ENCODE peak calls at places on chromosomes 12 and 14, in nine cellular contexts. H is endothelial cell of umbilical vein, J is sigmoid colon, D is esophagus muscularis mucosa, I is transverse colon, T is HCT116, A is breast epithelium, L is body of pancreas, U is vagina. P is an unnamed sample.

GRCh38 chr12:59651230-59651920 is 55.5 kb downstream of the SLC16A7 start:
- DNase-seq in D (no peak), A (no peak), J (no peak), L (no peak), H (peak; percentile 51), T (no peak), U (no peak), I (no peak), P (peak; percentile 25)

GRCh38 chr12:95922231-95922630 is 20.2 kb downstream of the CCDC38 start:
- DNase-seq in D (no peak), L (no peak), T (no peak), U (no peak), J (no peak), I (no peak), H (no peak), A (no peak), P (peak; percentile 33)

GRCh38 chr12:117363263-117363662 is 1.8 kb upstream of the NOS1 start:
- DNase-seq in H (no peak), A (no peak), T (no peak), I (no peak), D (no peak), J (no peak), L (no peak), U (no peak), P (no peak)

GRCh38 chr12:58750484-58750883 is 169.8 kb downstream of the LRIG3 start:
- DNase-seq in D (no peak), L (no peak), I (no peak), J (no peak), H (no peak), A (no peak), T (no peak), U (no peak), P (peak; percentile 98)

GRCh38 chr12:66398931-66399625 is 96.8 kb downstream of the HELB start:
- DNase-seq in J (no peak), H (peak; percentile 7), I (no peak), D (no peak), A (no peak), L (no peak), T (no peak), U (no peak), P (peak; percentile 60)

GRCh38 chr12:64325055-64325454 is 65.5 kb downstream of the C12orf56 start:
- DNase-seq in U (no peak), H (no peak), T (no peak), A (no peak), J (no peak), D (no peak), L (no peak), I (no peak), P (no peak)

GRCh38 chr12:109347579-109347978 is at the start of gene MYO1H:
- DNase-seq in T (no peak), D (peak; percentile 37), H (no peak), I (no peak), A (no peak), J (no peak), L (no peak), U (no peak), P (no peak)

GRCh38 chr12:93577222-93577621 is 4.7 kb downstream of the SOCS2 start:
- DNase-seq in H (no peak), A (no peak), L (no peak), I (no peak), J (no peak), T (no peak), U (no peak), D (no peak), P (no peak)

GRCh38 chr12:52147367-52147972 is 44.3 kb downstream of the KRT80 start:
- DNase-seq in U (no peak), T (peak; percentile 99), L (peak; percentile 75), A (peak; percentile 98), I (peak; percentile 95), H (peak; percentile 91), D (peak; percentile 96), J (peak; percentile 95), P (peak; percentile 99)

GRCh38 chr12:56488041-56488955 is at the start of gene GLS2:
- DNase-seq in L (peak; percentile 85), H (peak; percentile 75), J (peak; percentile 87), A (peak; percentile 77), I (peak; percentile 80), T (no peak), D (peak; percentile 94), U (no peak), P (peak; percentile 73)

GRCh38 chr12:124863409-124864325 is at the start of gene SCARB1:
- DNase-seq in I (peak; percentile 90), A (peak; percentile 65), D (peak; percentile 95), T (peak; percentile 36), U (no peak), L (peak; percentile 84), J (peak; percentile 89), H (peak; percentile 71), P (peak; percentile 64)
- TF ChIP-seq POLR2A in I (peak; percentile 47), A (no peak), D (no peak), T (peak; percentile 85), U (no peak), L (peak; percentile 54), J (no peak), H (peak; percentile 82), P (no peak)

GRCh38 chr14:100592461-100592871 is 5.2 kb upstream of the BEGAIN start:
- DNase-seq in J (peak; percentile 54), I (no peak), D (no peak), U (no peak), H (no peak), L (no peak), A (no peak), T (no peak), P (no peak)
- H3K27ac ChIP-seq in J (no peak overlapping the region), I (no peak overlapping the region), D (no peak overlapping the region), U (no peak overlapping the region), H (no peak overlapping the region), L (no peak overlapping the region), A (no peak overlapping the region), T (no peak overlapping the region), P (no peak overlapping the region)

DNA sequence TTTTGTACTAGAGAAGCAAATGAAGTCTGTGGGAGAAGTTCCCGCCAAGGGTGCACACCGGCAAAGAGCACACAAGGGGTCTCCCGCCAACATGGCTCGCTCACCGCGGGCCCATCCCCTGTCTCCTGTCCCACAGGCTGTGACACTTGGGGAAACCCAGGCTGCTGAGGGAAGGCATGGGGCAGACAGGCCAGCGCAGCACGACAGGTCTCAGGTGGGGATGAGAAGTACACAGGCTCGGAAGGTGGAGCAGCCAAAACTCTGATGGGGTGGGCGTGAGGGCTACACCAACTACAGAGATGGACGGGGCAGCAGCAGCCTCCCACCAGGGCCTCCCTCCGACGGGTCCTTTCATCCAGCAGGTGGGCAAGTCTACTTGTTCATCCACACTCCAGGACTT is 64.4 kb downstream of the RNF34 start:
- DNase-seq in H (no peak), I (no peak), A (no peak), T (no peak), J (no peak), D (no peak), L (no peak), U (no peak), P (no peak)
- TF ChIP-seq POLR2A in H (no peak), I (no peak), A (no peak), T (no peak), J (no peak), D (no peak), L (no peak), U (no peak), P (no peak)

GRCh38 chr12:89448526-89448925 is 76.1 kb downstream of the GALNT4 start:
- DNase-seq in A (no peak), D (no peak), I (no peak), U (no peak), L (no peak), J (no peak), H (no peak), T (no peak), P (no peak)
- H3K27ac ChIP-seq in A (no peak overlapping the region), D (no peak overlapping the region), I (no peak overlapping the region), U (no peak overlapping the region), L (no peak overlapping the region), J (peak overlapping the region; percentile 26), H (no peak overlapping the region), T (no peak overlapping the region), P (peak overlapping the region; percentile 92)

GRCh38 chr12:54988402-54989054 is 4.0 kb upstream of the TESPA1 start:
- DNase-seq in I (peak; percentile 59), L (peak; percentile 45), A (peak; percentile 25), H (peak; percentile 30), T (no peak), U (no peak), D (no peak), J (peak; percentile 88), P (peak; percentile 15)

GRCh38 chr12:54989829-54990228 is 5.3 kb upstream of the TESPA1 start:
- DNase-seq in A (no peak), J (no peak), U (no peak), I (no peak), T (no peak), H (no peak), L (no peak), D (no peak), P (no peak)

GRCh38 chr12:54993181-54993835 is 8.7 kb upstream of the TESPA1 start:
- DNase-seq in J (no peak), T (peak; percentile 74), L (peak; percentile 54), A (no peak), D (peak; percentile 82), U (no peak), H (peak; percentile 72), I (peak; percentile 36), P (peak; percentile 60)

GRCh38 chr12:54991992-54992377 is 7.4 kb upstream of the TESPA1 start:
- DNase-seq in H (no peak), U (no peak), D (peak; percentile 10), A (no peak), I (no peak), J (no peak), L (no peak), T (no peak), P (no peak)

GRCh38 chr12:54991161-54991991 is 6.8 kb upstream of the TESPA1 start:
- DNase-seq in D (no peak), L (no peak), A (no peak), J (no peak), H (no peak), I (no peak), U (no peak), T (no peak), P (no peak)
- TF ChIP-seq POLR2A in D (no peak), L (no peak), A (no peak), J (no peak), H (no peak), I (no peak), U (no peak), T (no peak), P (no peak)

GRCh38 chr14:23577004-23577681 is 1.4 kb downstream of the JPH4 start:
- DNase-seq in J (peak; percentile 63), I (no peak), H (no peak), U (no peak), T (no peak), A (no peak), L (no peak), D (no peak), P (no peak)
- H3K27ac ChIP-seq in J (no peak overlapping the region), I (no peak overlapping the region), H (no peak overlapping the region), U (peak overlapping the region; percentile 25), T (no peak overlapping the region), A (no peak overlapping the region), L (no peak overlapping the region), D (no peak overlapping the region), P (no peak overlapping the region)

GRCh38 chr14:68955164-68955921 is 23.8 kb downstream of the ACTN1 start:
- DNase-seq in D (no peak), L (no peak), I (no peak), J (peak; percentile 94), A (no peak), U (no peak), H (peak; percentile 44), T (no peak), P (peak; percentile 42)
- TF ChIP-seq POLR2A in D (no peak), L (no peak), I (peak; percentile 18), J (no peak), A (no peak), U (no peak), H (no peak), T (no peak), P (no peak)

P was measured in IMR-90.